ENCODE peak calls at places on chromosomes 5 and 9, in nine cellular contexts. R is GM12878; W is fibroblast of lung; Y is H7; G is mucosa of descending colon; C is stimulated activated naive CD4-positive, alpha-beta T cell; E is activated CD4-positive, CD25-positive, alpha-beta regulatory T cell; O is stimulated activated CD4-positive, alpha-beta T cell treated with anti-CD3 and anti-CD28 coated beads, Interleukin-4, amount 100 ng/mL, for 48 hours; L is COR-L47. F is an unnamed sample.

GRCh38 chr9:94002316-94003140 is 47.4 kb upstream of the BARX1 start:
- DNase-seq in R (no peak), W (peak), Y (peak), G (no peak), C (no peak), E (no peak), O (no peak), L (peak), F (peak)

GRCh38 chr5:171640396-171640981 is 145.1 kb upstream of the SMIM23 start:
- DNase-seq in R (no peak), W (no peak), Y (no peak), G (no peak), C (no peak), E (no peak), O (no peak), L (no peak), F (no peak)

GRCh38 chr5:133746834-133747233 is 134.5 kb upstream of the FSTL4 start:
- DNase-seq in R (no peak), W (no peak), Y (peak), G (no peak), C (no peak), E (no peak), O (peak), L (no peak), F (peak)

GRCh38 chr9:36034911-36035490 is 1.7 kb upstream of the RECK start:
- DNase-seq in R (no peak), W (no peak), Y (no peak), G (no peak), C (no peak), E (no peak), O (no peak), L (no peak), F (no peak)

GRCh38 chr5:106680330-106680729 is 990.4 kb downstream of the EFNA5 start:
- DNase-seq in R (peak), W (no peak), Y (no peak), G (no peak), C (no peak), E (no peak), O (no peak), L (no peak), F (no peak)

GRCh38 chr9:20557286-20557685 is 65.0 kb downstream of the MLLT3 start:
- DNase-seq in R (no peak), W (no peak), Y (no peak), G (no peak), C (no peak), E (no peak), O (no peak), L (no peak), F (no peak)

GRCh38 chr5:76855961-76856360 is 6.1 kb downstream of the S100Z start:
- DNase-seq in R (no peak), W (no peak), Y (no peak), G (no peak), C (no peak), E (peak), O (no peak), L (no peak), F (no peak)

GRCh38 chr5:176995896-176996767 is 10.4 kb downstream of the UIMC1 start:
- DNase-seq in R (peak), W (peak), Y (no peak), G (no peak), C (no peak), E (no peak), O (no peak), L (no peak), F (no peak)

GRCh38 chr5:138789771-138790242 is 36.6 kb downstream of the CTNNA1 start:
- DNase-seq in R (no peak), W (peak), Y (peak), G (no peak), C (no peak), E (no peak), O (no peak), L (peak), F (peak)

GRCh38 chr9:131447148-131447547 is 53.3 kb downstream of the PRRC2B start:
- DNase-seq in R (no peak), W (peak), Y (no peak), G (no peak), C (no peak), E (no peak), O (no peak), L (no peak), F (no peak)

GRCh38 chr9:89577363-89577762 is 27.4 kb upstream of the GADD45G start:
- DNase-seq in R (no peak), W (no peak), Y (no peak), G (no peak), C (no peak), E (no peak), O (no peak), L (no peak), F (no peak)

GRCh38 chr5:131973089-131973712 is 27.7 kb upstream of the MEIKIN start:
- DNase-seq in R (no peak), W (no peak), Y (no peak), G (no peak), C (no peak), E (no peak), O (no peak), L (no peak), F (no peak)

GRCh38 chr5:126694403-126694802 is 82.5 kb upstream of the LMNB1 start:
- DNase-seq in R (no peak), W (peak), Y (no peak), G (no peak), C (no peak), E (no peak), O (no peak), L (no peak), F (no peak)

GRCh38 chr5:108769352-108769751 is 21.7 kb downstream of the FER start:
- DNase-seq in R (no peak), W (no peak), Y (no peak), G (no peak), C (no peak), E (no peak), O (no peak), L (no peak), F (no peak)

GRCh38 chr5:96114736-96115466 is 153.2 kb upstream of the ELL2 start:
- DNase-seq in R (no peak), W (peak), Y (no peak), G (no peak), C (no peak), E (no peak), O (no peak), L (no peak), F (no peak)

F was measured in SHP77.